ENCODE peak calls at places on chromosomes 4 and X, in four cellular contexts. One of them, this sample, is unnamed.

GRCh38 chr4:89489338-89489771 is 181.8 kb upstream of the GPRIN3 start:
- DNase-seq in PC-9: no peak
- DNase-seq in upper lobe of right lung: no peak
- DNase-seq in CD8-positive, alpha-beta T cell: no peak
- DNase-seq in this sample: no peak

GRCh38 chr4:133598779-133599178 is 449.7 kb downstream of the PCDH10 start:
- DNase-seq in PC-9: no peak
- DNase-seq in upper lobe of right lung: no peak
- DNase-seq in CD8-positive, alpha-beta T cell: no peak
- DNase-seq in this sample: no peak

GRCh38 chrX:47475476-47475875 is 7.5 kb downstream of the ZNF41 start:
- DNase-seq in PC-9: no peak
- DNase-seq in upper lobe of right lung: no peak
- DNase-seq in CD8-positive, alpha-beta T cell: no peak
- DNase-seq in this sample: no peak

GRCh38 chr4:186485621-186486062 is 69.7 kb downstream of the MTNR1A start:
- DNase-seq in PC-9: no peak
- DNase-seq in upper lobe of right lung: no peak
- DNase-seq in CD8-positive, alpha-beta T cell: no peak
- DNase-seq in this sample: peak; percentile 81

GRCh38 chrX:99394450-99394849 is 1015.6 kb downstream of the PCDH19 start:
- DNase-seq in PC-9: no peak
- DNase-seq in upper lobe of right lung: no peak
- DNase-seq in CD8-positive, alpha-beta T cell: no peak
- DNase-seq in this sample: no peak

GRCh38 chrX:103187953-103188475 is 26.9 kb upstream of the BEX4 start:
- DNase-seq in PC-9: no peak
- DNase-seq in upper lobe of right lung: no peak
- DNase-seq in CD8-positive, alpha-beta T cell: no peak
- DNase-seq in this sample: no peak

GRCh38 chr4:41050116-41050515 is 164.2 kb downstream of the APBB2 start:
- DNase-seq in PC-9: no peak
- DNase-seq in upper lobe of right lung: no peak
- DNase-seq in CD8-positive, alpha-beta T cell: no peak
- DNase-seq in this sample: no peak

GRCh38 chr4:85967872-85968271 is 392.0 kb downstream of the MAPK10 start:
- DNase-seq in PC-9: no peak
- DNase-seq in upper lobe of right lung: no peak
- DNase-seq in CD8-positive, alpha-beta T cell: no peak
- DNase-seq in this sample: no peak

GRCh38 chr4:147760695-147761094 is 28.8 kb downstream of the ARHGAP10 start:
- DNase-seq in PC-9: no peak
- DNase-seq in upper lobe of right lung: no peak
- DNase-seq in CD8-positive, alpha-beta T cell: no peak
- DNase-seq in this sample: no peak

GRCh38 chr4:8726344-8726851 is 133.8 kb downstream of the CPZ start:
- DNase-seq in PC-9: no peak
- DNase-seq in upper lobe of right lung: peak; percentile 32
- DNase-seq in CD8-positive, alpha-beta T cell: no peak
- DNase-seq in this sample: no peak

GRCh38 chr4:72531768-72532290 is 37.2 kb downstream of the ADAMTS3 start:
- DNase-seq in PC-9: no peak
- DNase-seq in upper lobe of right lung: no peak
- DNase-seq in CD8-positive, alpha-beta T cell: no peak
- DNase-seq in this sample: no peak

GRCh38 chr4:153486281-153487151 is 20.4 kb downstream of the TMEM131L start:
- DNase-seq in PC-9: peak; percentile 61
- DNase-seq in upper lobe of right lung: no peak
- DNase-seq in CD8-positive, alpha-beta T cell: no peak
- DNase-seq in this sample: peak; percentile 65

GRCh38 chr4:140158234-140159030 is 4.4 kb upstream of the MAML3 start:
- DNase-seq in PC-9: no peak
- DNase-seq in upper lobe of right lung: no peak
- DNase-seq in CD8-positive, alpha-beta T cell: no peak
- DNase-seq in this sample: no peak

GRCh38 chr4:184850431-184851199 is 24.8 kb upstream of the ACSL1 start:
- DNase-seq in PC-9: no peak
- DNase-seq in upper lobe of right lung: no peak
- DNase-seq in CD8-positive, alpha-beta T cell: no peak
- DNase-seq in this sample: no peak

GRCh38 chr4:2500547-2500946 is 31.6 kb downstream of the RNF4 start:
- DNase-seq in PC-9: no peak
- DNase-seq in upper lobe of right lung: no peak
- DNase-seq in CD8-positive, alpha-beta T cell: no peak
- DNase-seq in this sample: no peak

GRCh38 chrX:6849711-6850415 is 297.6 kb upstream of the STS start:
- DNase-seq in PC-9: no peak
- DNase-seq in upper lobe of right lung: no peak
- DNase-seq in CD8-positive, alpha-beta T cell: no peak
- DNase-seq in this sample: peak; percentile 2

GRCh38 chrX:49876750-49877149 is 2.5 kb upstream of the USP27X start:
- DNase-seq in PC-9: no peak
- DNase-seq in upper lobe of right lung: no peak
- DNase-seq in CD8-positive, alpha-beta T cell: no peak
- DNase-seq in this sample: no peak

GRCh38 chr4:65033899-65034298 is 624.6 kb upstream of the TECRL start:
- DNase-seq in PC-9: no peak
- DNase-seq in upper lobe of right lung: no peak
- DNase-seq in CD8-positive, alpha-beta T cell: no peak
- DNase-seq in this sample: no peak

GRCh38 chrX:68807818-68808217 is 21.0 kb upstream of the EFNB1 start:
- DNase-seq in PC-9: peak; percentile 7
- DNase-seq in upper lobe of right lung: no peak
- DNase-seq in CD8-positive, alpha-beta T cell: no peak
- DNase-seq in this sample: no peak

GRCh38 chrX:15744181-15744867 is 6.3 kb downstream of the CA5B start:
- DNase-seq in PC-9: no peak
- DNase-seq in upper lobe of right lung: no peak
- DNase-seq in CD8-positive, alpha-beta T cell: no peak
- DNase-seq in this sample: no peak

GRCh38 chr4:5802565-5802964 is 90.3 kb downstream of the CRMP1 start:
- DNase-seq in PC-9: no peak
- DNase-seq in upper lobe of right lung: no peak
- DNase-seq in CD8-positive, alpha-beta T cell: no peak
- DNase-seq in this sample: no peak

GRCh38 chr4:178955614-178956013 is 1513.4 kb upstream of the AGA start:
- DNase-seq in PC-9: no peak
- DNase-seq in upper lobe of right lung: no peak
- DNase-seq in CD8-positive, alpha-beta T cell: no peak
- DNase-seq in this sample: no peak

GRCh38 chrX:130125090-130125489 is 14.8 kb upstream of the ELF4 start:
- DNase-seq in PC-9: peak; percentile 78
- DNase-seq in upper lobe of right lung: no peak
- DNase-seq in CD8-positive, alpha-beta T cell: no peak
- DNase-seq in this sample: no peak

GRCh38 chrX:149497626-149498025 is 7.5 kb downstream of the IDS start:
- DNase-seq in PC-9: no peak
- DNase-seq in upper lobe of right lung: no peak
- DNase-seq in CD8-positive, alpha-beta T cell: no peak
- DNase-seq in this sample: no peak

GRCh38 chr4:176383273-176384077 is 63.7 kb downstream of the SPCS3 start:
- DNase-seq in PC-9: no peak
- DNase-seq in upper lobe of right lung: no peak
- DNase-seq in CD8-positive, alpha-beta T cell: no peak
- DNase-seq in this sample: no peak

GRCh38 chr4:71732706-71733105 is 51.2 kb downstream of the GC start:
- DNase-seq in PC-9: no peak
- DNase-seq in upper lobe of right lung: no peak
- DNase-seq in CD8-positive, alpha-beta T cell: no peak
- DNase-seq in this sample: no peak

GRCh38 chrX:101617211-101618191 is at the start of gene ARMCX6:
- DNase-seq in PC-9: peak; percentile 47
- DNase-seq in upper lobe of right lung: peak; percentile 87
- DNase-seq in CD8-positive, alpha-beta T cell: peak; percentile 81
- DNase-seq in this sample: peak; percentile 56

GRCh38 chr4:113645771-113646455 is 115.6 kb downstream of the CAMK2D start:
- DNase-seq in PC-9: peak; percentile 20
- DNase-seq in upper lobe of right lung: no peak
- DNase-seq in CD8-positive, alpha-beta T cell: no peak
- DNase-seq in this sample: peak; percentile 67

GRCh38 chr4:62881210-62881609 is 1528.0 kb downstream of the TECRL start:
- DNase-seq in PC-9: no peak
- DNase-seq in upper lobe of right lung: no peak
- DNase-seq in CD8-positive, alpha-beta T cell: no peak
- DNase-seq in this sample: no peak
- H3K9me3 ChIP-seq in PC-9: no peaks in the 10 kb centered on the region
- H3K9me3 ChIP-seq in upper lobe of right lung: no peaks in the 10 kb centered on the region
- H3K9me3 ChIP-seq in CD8-positive, alpha-beta T cell: no peaks in the 10 kb centered on the region
- H3K9me3 ChIP-seq in this sample: peaks cover 4% of the 10 kb centered on the region

DNA sequence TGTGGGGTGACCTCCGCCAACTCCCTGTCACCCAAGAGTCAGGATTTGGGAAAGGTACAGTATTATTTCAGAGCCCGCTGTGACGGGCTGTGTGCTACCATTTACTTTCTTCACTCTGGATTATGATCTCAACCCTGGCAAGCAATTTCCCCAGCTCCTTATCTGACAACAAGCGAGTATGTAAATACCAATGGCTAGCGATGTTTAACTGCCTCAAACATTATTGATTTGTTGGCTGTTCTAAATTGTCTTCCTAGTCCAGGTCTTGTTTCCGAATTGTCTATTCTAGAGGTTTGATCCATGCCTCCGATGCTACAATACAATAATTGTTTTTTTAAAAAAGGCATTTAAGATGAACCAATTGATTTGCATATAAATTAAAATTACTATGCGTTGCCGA is 17.7 kb upstream of the PITX2 start:
- DNase-seq in PC-9: no peak
- DNase-seq in upper lobe of right lung: no peak
- DNase-seq in CD8-positive, alpha-beta T cell: no peak
- DNase-seq in this sample: no peak
- H3K27me3 ChIP-seq in PC-9: no peaks in the 10 kb centered on the region
- H3K27me3 ChIP-seq in upper lobe of right lung: peaks cover 85% of the 10 kb centered on the region
- H3K27me3 ChIP-seq in CD8-positive, alpha-beta T cell: peaks cover 8% of the 10 kb centered on the region
- H3K27me3 ChIP-seq in this sample: no peaks in the 10 kb centered on the region

DNA sequence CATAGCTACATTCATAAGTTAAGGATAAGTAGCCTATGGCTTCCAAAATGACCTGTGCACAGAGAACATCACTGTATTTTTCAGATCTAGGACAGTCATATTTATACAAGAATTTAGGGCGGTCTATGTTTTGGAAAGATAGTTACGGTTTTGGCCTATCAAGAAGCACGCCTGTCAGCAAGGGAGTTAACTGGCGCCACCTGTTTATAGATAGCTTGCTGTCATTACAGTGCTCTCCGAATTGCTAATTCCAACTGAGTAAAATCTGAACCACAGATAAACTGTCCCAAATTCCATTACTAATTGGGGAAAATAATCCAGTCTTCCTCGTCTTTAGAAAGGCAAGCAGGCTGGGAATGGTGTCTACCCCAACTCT is 641 bp downstream of the ABCB7 start:
- DNase-seq in PC-9: no peak
- DNase-seq in upper lobe of right lung: no peak
- DNase-seq in CD8-positive, alpha-beta T cell: no peak
- DNase-seq in this sample: no peak
- H3K27ac ChIP-seq in PC-9: peak overlapping the region; percentile 52
- H3K27ac ChIP-seq in upper lobe of right lung: peak overlapping the region; percentile 85
- H3K27ac ChIP-seq in CD8-positive, alpha-beta T cell: peak overlapping the region; percentile 77
- H3K27ac ChIP-seq in this sample: peak overlapping the region; percentile 75

GRCh38 chr4:28436191-28437080 is 1575.8 kb downstream of the STIM2 start:
- DNase-seq in PC-9: no peak
- DNase-seq in upper lobe of right lung: no peak
- DNase-seq in CD8-positive, alpha-beta T cell: no peak
- DNase-seq in this sample: no peak

GRCh38 chr4:28432348-28433025 is 1571.8 kb downstream of the STIM2 start:
- DNase-seq in PC-9: no peak
- DNase-seq in upper lobe of right lung: no peak
- DNase-seq in CD8-positive, alpha-beta T cell: no peak
- DNase-seq in this sample: no peak

GRCh38 chr4:28435346-28435745 is 1574.7 kb downstream of the STIM2 start:
- DNase-seq in PC-9: no peak
- DNase-seq in upper lobe of right lung: no peak
- DNase-seq in CD8-positive, alpha-beta T cell: no peak
- DNase-seq in this sample: no peak
- H3K9me3 ChIP-seq in PC-9: no peaks in the 10 kb centered on the region
- H3K9me3 ChIP-seq in upper lobe of right lung: no peaks in the 10 kb centered on the region
- H3K9me3 ChIP-seq in CD8-positive, alpha-beta T cell: no peaks in the 10 kb centered on the region
- H3K9me3 ChIP-seq in this sample: no peaks in the 10 kb centered on the region

GRCh38 chr4:143699331-143700059 is 980 bp downstream of the FREM3 start:
- DNase-seq in PC-9: no peak
- DNase-seq in upper lobe of right lung: no peak
- DNase-seq in CD8-positive, alpha-beta T cell: no peak
- DNase-seq in this sample: no peak
- H3K27me3 ChIP-seq in PC-9: no peaks in the 10 kb centered on the region
- H3K27me3 ChIP-seq in upper lobe of right lung: peaks cover 35% of the 10 kb centered on the region
- H3K27me3 ChIP-seq in CD8-positive, alpha-beta T cell: peaks cover 13% of the 10 kb centered on the region
- H3K27me3 ChIP-seq in this sample: peaks cover 30% of the 10 kb centered on the region

GRCh38 chrX:13076176-13076956 is 31.9 kb upstream of the FAM9C start:
- DNase-seq in PC-9: no peak
- DNase-seq in upper lobe of right lung: no peak
- DNase-seq in CD8-positive, alpha-beta T cell: no peak
- DNase-seq in this sample: no peak
- H3K27ac ChIP-seq in PC-9: no peak overlapping the region
- H3K27ac ChIP-seq in upper lobe of right lung: no peak overlapping the region
- H3K27ac ChIP-seq in CD8-positive, alpha-beta T cell: no peak overlapping the region
- H3K27ac ChIP-seq in this sample: no peak overlapping the region

DNA sequence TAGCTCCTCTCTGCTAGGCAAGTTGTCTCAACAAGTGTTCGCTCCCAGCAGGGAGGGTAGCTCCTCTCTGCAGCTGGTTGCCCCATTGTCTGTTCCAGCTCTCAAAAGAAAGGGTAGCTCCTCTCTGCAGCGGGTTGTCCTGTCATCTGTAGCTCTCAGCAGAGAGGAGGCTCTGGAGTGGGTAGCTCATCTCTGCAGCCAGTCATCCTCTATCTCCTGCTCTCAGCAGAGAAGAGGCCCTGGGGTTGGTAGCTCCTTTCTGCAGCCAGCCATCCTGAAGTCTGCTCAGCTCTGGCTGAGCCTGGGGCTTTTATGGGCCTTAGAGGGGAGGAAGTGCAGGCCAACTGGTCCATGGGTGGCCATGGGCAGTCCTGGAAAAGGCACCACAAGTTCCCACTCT is 342.7 kb downstream of the PTTG2 start:
- DNase-seq in PC-9: no peak
- DNase-seq in upper lobe of right lung: no peak
- DNase-seq in CD8-positive, alpha-beta T cell: no peak
- DNase-seq in this sample: no peak
- H3K9me3 ChIP-seq in PC-9: peaks cover 23% of the 10 kb centered on the region
- H3K9me3 ChIP-seq in upper lobe of right lung: peaks cover 8% of the 10 kb centered on the region
- H3K9me3 ChIP-seq in CD8-positive, alpha-beta T cell: peaks cover 3% of the 10 kb centered on the region
- H3K9me3 ChIP-seq in this sample: no peaks in the 10 kb centered on the region

GRCh38 chr4:131052646-131053045 is 1956.7 kb downstream of the C4orf33 start:
- DNase-seq in PC-9: no peak
- DNase-seq in upper lobe of right lung: no peak
- DNase-seq in CD8-positive, alpha-beta T cell: no peak
- DNase-seq in this sample: no peak
- H3K27me3 ChIP-seq in PC-9: no peaks in the 10 kb centered on the region
- H3K27me3 ChIP-seq in upper lobe of right lung: no peaks in the 10 kb centered on the region
- H3K27me3 ChIP-seq in CD8-positive, alpha-beta T cell: no peaks in the 10 kb centered on the region
- H3K27me3 ChIP-seq in this sample: no peaks in the 10 kb centered on the region